ENCODE peak calls at places on chromosomes 13 and 19, in five cellular contexts. I, A, C, X and Z are unnamed samples.

GRCh38 chr19:50061650-50062049 is 35.8 kb downstream of the ZNF473 start:
- DNase-seq in X (no peak), I (no peak), C (no peak), A (no peak), Z (no peak)

GRCh38 chr19:13097331-13098258 is 5.1 kb downstream of the LYL1 start:
- DNase-seq in C (no peak), I (no peak), X (no peak), A (no peak), Z (no peak)

GRCh38 chr13:42333613-42334328 is 61.8 kb downstream of the AKAP11 start:
- DNase-seq in X (peak), A (peak), C (no peak), I (no peak), Z (no peak)

GRCh38 chr19:53881482-53882390 is at the start of gene PRKCG:
- DNase-seq in I (peak), A (peak), C (peak), X (peak), Z (no peak)

GRCh38 chr19:16067205-16067938 is 8.9 kb upstream of the TPM4 start:
- DNase-seq in I (no peak), A (no peak), C (no peak), X (no peak), Z (peak)

GRCh38 chr13:23979361-23980159 is 82.3 kb upstream of the C1QTNF9B start:
- DNase-seq in C (peak), X (peak), A (peak), I (peak), Z (peak)

GRCh38 chr19:2454199-2454961 is 2.4 kb downstream of the LMNB2 start:
- DNase-seq in X (no peak), C (no peak), A (no peak), I (no peak), Z (no peak)

GRCh38 chr19:51339313-51339686 is 2.6 kb downstream of the VSIG10L start:
- DNase-seq in X (no peak), C (no peak), I (no peak), A (no peak), Z (no peak)

GRCh38 chr13:87078947-87079795 is 592.0 kb upstream of the SLITRK5 start:
- DNase-seq in C (no peak), I (no peak), A (no peak), X (no peak), Z (no peak)

GRCh38 chr13:114145256-114145655 is 12.8 kb upstream of the RASA3 start:
- DNase-seq in A (no peak), X (no peak), C (peak), I (no peak), Z (no peak)

GRCh38 chr19:4016486-4016885 is 8.9 kb downstream of the PIAS4 start:
- DNase-seq in C (peak), I (no peak), X (no peak), A (no peak), Z (no peak)

GRCh38 chr13:44243198-44243852 is 130.3 kb upstream of the SERP2 start:
- DNase-seq in X (peak), C (no peak), A (peak), I (no peak), Z (no peak)

GRCh38 chr13:93745884-93746283 is 519.3 kb downstream of the GPC6 start:
- DNase-seq in C (no peak), I (no peak), A (no peak), X (no peak), Z (no peak)

GRCh38 chr19:43464089-43464775 is 1.2 kb downstream of the LYPD3 start:
- DNase-seq in I (peak), A (peak), X (no peak), C (peak), Z (peak)

GRCh38 chr19:8487137-8487851 is 15.1 kb downstream of the PRAM1 start:
- DNase-seq in A (no peak), X (no peak), I (no peak), C (no peak), Z (no peak)

GRCh38 chr13:93927431-93927830 is 552.1 kb downstream of the DCT start:
- DNase-seq in A (no peak), C (no peak), I (no peak), X (no peak), Z (no peak)

GRCh38 chr13:84032116-84032515 is 149.8 kb upstream of the SLITRK1 start:
- DNase-seq in X (no peak), A (no peak), C (no peak), I (no peak), Z (no peak)

GRCh38 chr19:47037766-47038165 is 10.7 kb downstream of the TMEM160 start:
- DNase-seq in A (no peak), C (no peak), X (no peak), I (no peak), Z (no peak)

GRCh38 chr13:35157143-35157755 is 215.2 kb downstream of the NBEA start:
- DNase-seq in I (no peak), X (peak), C (no peak), A (peak), Z (no peak)

GRCh38 chr19:10603873-10604459 is 16.9 kb upstream of the AP1M2 start:
- DNase-seq in X (no peak), C (no peak), I (no peak), A (peak), Z (no peak)